ENCODE peak calls at places on chromosome 7, in four cellular contexts. J is colonic mucosa; X is astrocyte; V is CD8-positive, alpha-beta T cell. T is an unnamed sample. For H3K4me1 and H3K9me3, the result is how much of the 10 kb centered on the place peaks cover.

GRCh38 chr7:116582806-116583444 is 58.1 kb downstream of the CAV1 start:
- DNase-seq in X (peak), J (no peak), V (no peak), T (no peak)

GRCh38 chr7:27202741-27203134 is 2.8 kb upstream of the HOXA13 start:
- DNase-seq in V (no peak), X (no peak), J (peak), T (peak)

GRCh38 chr7:67618569-67619543 is 622.2 kb downstream of the TYW1 start:
- DNase-seq in J (no peak), V (no peak), X (no peak), T (no peak)

GRCh38 chr7:137462074-137462715 is 118.7 kb upstream of the PTN start:
- DNase-seq in X (peak), V (no peak), J (no peak), T (no peak)

GRCh38 chr7:94366827-94367226 is 27.9 kb upstream of the COL1A2 start:
- DNase-seq in X (no peak), J (no peak), V (no peak), T (no peak)

GRCh38 chr7:99514050-99514449 is 9.6 kb downstream of the ZKSCAN5 start:
- DNase-seq in X (no peak), J (no peak), V (no peak), T (no peak)

GRCh38 chr7:121608785-121609184 is 212.7 kb upstream of the FAM3C start:
- DNase-seq in V (no peak), J (no peak), X (no peak), T (no peak)

GRCh38 chr7:80231719-80232118 is 97.1 kb downstream of the GNAI1 start:
- DNase-seq in V (no peak), X (peak), J (no peak), T (no peak)

GRCh38 chr7:44149571-44150465 is 8.7 kb upstream of the MYL7 start:
- DNase-seq in J (no peak), V (no peak), X (no peak), T (no peak)

GRCh38 chr7:5382281-5383041 is 41.2 kb downstream of the TNRC18 start:
- DNase-seq in V (no peak), J (no peak), X (peak), T (no peak)

GRCh38 chr7:112022128-112022527 is 184.1 kb downstream of the DOCK4 start:
- DNase-seq in V (no peak), X (no peak), J (peak), T (no peak)

GRCh38 chr7:73985737-73986141 is 42.2 kb upstream of the ELN start:
- DNase-seq in J (no peak), V (no peak), X (no peak), T (no peak)

GRCh38 chr7:50792342-50793114 is 9.8 kb upstream of the GRB10 start:
- DNase-seq in V (no peak), X (peak), J (no peak), T (no peak)

GRCh38 chr7:101496017-101496416 is 133.1 kb downstream of the MYL10 start:
- DNase-seq in X (no peak), V (no peak), J (no peak), T (no peak)

GRCh38 chr7:130912086-130912909 is 178.3 kb upstream of the KLF14 start:
- DNase-seq in X (peak), V (no peak), J (no peak), T (no peak)

GRCh38 chr7:42337225-42337905 is 100.4 kb upstream of the GLI3 start:
- DNase-seq in V (no peak), J (no peak), X (no peak), T (no peak)

GRCh38 chr7:78020131-78020873 is 221.7 kb downstream of the PHTF2 start:
- DNase-seq in V (peak), J (peak), X (peak), T (peak)

GRCh38 chr7:82230826-82231581 is 212.6 kb downstream of the CACNA2D1 start:
- DNase-seq in V (no peak), J (no peak), X (no peak), T (no peak)

GRCh38 chr7:119572132-119572531 is 700.8 kb upstream of the KCND2 start:
- DNase-seq in X (no peak), V (no peak), J (no peak), T (no peak)

GRCh38 chr7:66143876-66144332 is 29.3 kb downstream of the CRCP start:
- DNase-seq in X (no peak), V (no peak), J (no peak), T (no peak)

GRCh38 chr7:143013473-143013872 is 13.5 kb downstream of the OR9A2 start:
- DNase-seq in V (no peak), J (no peak), X (no peak), T (no peak)

GRCh38 chr7:29278362-29279070 is 83.9 kb downstream of the CHN2 start:
- DNase-seq in V (no peak), X (no peak), J (no peak), T (no peak)

GRCh38 chr7:44213206-44213871 is 12.6 kb downstream of the YKT6 start:
- DNase-seq in V (no peak), X (no peak), J (no peak), T (no peak)

GRCh38 chr7:29853775-29854174 is 47.5 kb downstream of the WIPF3 start:
- DNase-seq in X (no peak), V (no peak), J (no peak), T (no peak)

GRCh38 chr7:16982640-16983103 is 100.9 kb upstream of the AGR3 start:
- DNase-seq in J (no peak), V (no peak), X (peak), T (no peak)

GRCh38 chr7:135917721-135918120 is 59.4 kb downstream of the MTPN start:
- DNase-seq in J (no peak), X (no peak), V (no peak), T (no peak)

GRCh38 chr7:73900286-73900685 is 39.3 kb downstream of the TMEM270 start:
- DNase-seq in X (no peak), V (no peak), J (no peak), T (no peak)

GRCh38 chr7:27605689-27606269 is 56.9 kb downstream of the HIBADH start:
- DNase-seq in X (peak), J (no peak), V (no peak), T (no peak)

GRCh38 chr7:92135490-92135889 is 1.2 kb upstream of the CYP51A1 start:
- DNase-seq in V (no peak), X (no peak), J (no peak), T (peak)

GRCh38 chr7:138032775-138033174 is 30.9 kb upstream of the CREB3L2 start:
- DNase-seq in V (no peak), X (peak), J (no peak), T (no peak)

DNA sequence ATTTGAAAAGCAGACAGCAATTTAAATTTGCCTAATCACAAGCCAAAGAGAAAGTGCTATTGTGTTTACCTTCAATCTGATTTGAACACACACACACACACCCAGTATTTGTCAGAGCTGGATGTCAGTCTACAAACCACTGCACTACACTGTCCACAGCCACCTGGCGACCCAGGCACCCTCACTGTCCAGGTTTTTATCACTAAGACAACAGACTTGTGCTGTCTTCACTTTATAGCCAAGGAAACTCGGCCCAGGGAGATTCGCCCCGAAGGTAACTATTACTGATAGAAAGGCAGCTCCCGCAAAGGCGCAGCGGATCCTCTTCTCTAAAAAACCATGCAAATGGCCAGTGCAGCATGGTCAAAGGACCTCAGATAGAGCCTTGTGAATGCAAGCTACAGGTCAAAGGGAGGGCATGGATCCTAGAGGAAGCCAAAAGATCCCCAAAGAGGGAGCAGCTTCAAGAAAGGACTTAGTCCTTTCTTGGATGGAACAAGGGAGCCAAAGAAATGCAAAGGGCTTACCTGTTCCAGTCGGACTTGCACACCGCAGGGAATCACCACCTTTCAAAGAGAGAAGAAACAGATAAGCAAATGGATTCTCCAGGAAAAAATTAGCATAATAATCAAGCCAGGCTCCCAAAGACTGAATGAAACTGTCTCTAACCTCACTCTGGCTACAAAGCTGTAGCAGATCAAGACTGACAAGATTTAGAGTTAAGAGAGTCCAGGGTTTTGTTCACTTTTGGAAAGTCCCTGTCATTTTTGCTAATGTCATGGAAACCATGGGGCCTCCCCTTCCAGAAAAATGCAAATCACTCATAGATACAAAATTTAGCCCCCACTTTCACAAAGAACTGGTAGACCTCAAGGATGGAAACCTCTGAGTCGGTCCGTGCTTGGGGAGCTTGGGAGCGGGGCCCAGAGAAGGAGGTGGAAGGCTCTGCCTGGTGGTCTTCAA is 101.1 kb downstream of the TNS3 start:
- DNase-seq in X (no peak), J (no peak), V (no peak), T (peak)
- H3K4me1 ChIP-seq in X (half or more), J (under half), V (under half), T (under half)

GRCh38 chr7:133773601-133774000 is 353.5 kb upstream of the LRGUK start:
- DNase-seq in J (no peak), V (no peak), X (no peak), T (no peak)
- H3K9me3 ChIP-seq in J (under half), V (under half), X (under half), T (under half)

GRCh38 chr7:155000795-155001194 is 2.1 kb downstream of the PAXIP1 start:
- DNase-seq in J (peak), X (no peak), V (no peak), T (no peak)
- TF ChIP-seq CTCF in J (no peak), X (no peak), V (no peak), T (no peak)

GRCh38 chr7:159115601-159116501 is 28.8 kb downstream of the VIPR2 start:
- DNase-seq in X (no peak), V (no peak), J (no peak), T (no peak)

GRCh38 chr7:159114981-159115380 is 29.7 kb downstream of the VIPR2 start:
- DNase-seq in J (no peak), X (no peak), V (no peak), T (no peak)

GRCh38 chr7:159113056-159113455 is 31.6 kb downstream of the VIPR2 start:
- DNase-seq in J (no peak), X (no peak), V (no peak), T (no peak)

GRCh38 chr7:159112136-159113011 is 32.3 kb downstream of the VIPR2 start:
- DNase-seq in X (no peak), V (peak), J (no peak), T (no peak)

GRCh38 chr7:159114096-159114495 is 30.6 kb downstream of the VIPR2 start:
- DNase-seq in X (no peak), V (no peak), J (no peak), T (no peak)
- H3K4me1 ChIP-seq in X (under half), V (under half), J (under half), T (under half)

GRCh38 chr7:9523579-9523978 is 1090.2 kb downstream of the NXPH1 start:
- DNase-seq in X (no peak), V (no peak), J (no peak), T (no peak)
- H3K9me3 ChIP-seq in X (under half), V (under half), J (under half), T (under half)

GRCh38 chr7:156766666-156767065 is 126.1 kb downstream of the RNF32 start:
- DNase-seq in J (no peak), V (no peak), X (no peak), T (no peak)

GRCh38 chr7:156765901-156766656 is 125.5 kb downstream of the RNF32 start:
- DNase-seq in J (no peak), X (no peak), V (no peak), T (no peak)

GRCh38 chr7:156764766-156765165 is 124.2 kb downstream of the RNF32 start:
- DNase-seq in X (no peak), V (no peak), J (no peak), T (no peak)

GRCh38 chr7:156759579-156760202 is 119.1 kb downstream of the RNF32 start:
- DNase-seq in X (no peak), V (no peak), J (no peak), T (no peak)

GRCh38 chr7:156764016-156764669 is 123.6 kb downstream of the RNF32 start:
- DNase-seq in V (no peak), J (peak), X (peak), T (peak)
- TF ChIP-seq CTCF in V (no peak), J (peak), X (peak), T (peak)

GRCh38 chr7:1055491-1056005 is 11.2 kb downstream of the GPR146 start:
- DNase-seq in X (no peak), V (no peak), J (no peak), T (no peak)

GRCh38 chr7:1054438-1055083 is 10.2 kb downstream of the GPR146 start:
- DNase-seq in V (no peak), X (no peak), J (no peak), T (no peak)

GRCh38 chr7:1053816-1054370 is 9.5 kb downstream of the GPR146 start:
- DNase-seq in X (no peak), V (no peak), J (no peak), T (no peak)

GRCh38 chr7:1056006-1056784 is 11.8 kb downstream of the GPR146 start:
- DNase-seq in V (no peak), J (no peak), X (no peak), T (no peak)

GRCh38 chr7:1055084-1055450 is 10.7 kb downstream of the GPR146 start:
- DNase-seq in J (peak), V (peak), X (no peak), T (peak)
- H3K4me1 ChIP-seq in J (under half), V (under half), X (under half), T (under half)

GRCh38 chr7:418636-419280 is 100.9 kb downstream of the PDGFA start:
- DNase-seq in V (no peak), J (no peak), X (no peak), T (no peak)
- H3K9me3 ChIP-seq in V (under half), J (under half), X (under half), T (under half)

GRCh38 chr7:47938574-47939165 is 9.6 kb downstream of the PKD1L1 start:
- DNase-seq in V (no peak), J (no peak), X (no peak), T (no peak)

GRCh38 chr7:47937065-47937687 is 11.1 kb downstream of the PKD1L1 start:
- DNase-seq in X (no peak), V (no peak), J (no peak), T (no peak)

GRCh38 chr7:47936323-47936722 is 11.9 kb downstream of the PKD1L1 start:
- DNase-seq in X (no peak), J (no peak), V (no peak), T (no peak)

GRCh38 chr7:47939425-47940036 is 8.7 kb downstream of the PKD1L1 start:
- DNase-seq in V (no peak), X (no peak), J (no peak), T (no peak)

DNA sequence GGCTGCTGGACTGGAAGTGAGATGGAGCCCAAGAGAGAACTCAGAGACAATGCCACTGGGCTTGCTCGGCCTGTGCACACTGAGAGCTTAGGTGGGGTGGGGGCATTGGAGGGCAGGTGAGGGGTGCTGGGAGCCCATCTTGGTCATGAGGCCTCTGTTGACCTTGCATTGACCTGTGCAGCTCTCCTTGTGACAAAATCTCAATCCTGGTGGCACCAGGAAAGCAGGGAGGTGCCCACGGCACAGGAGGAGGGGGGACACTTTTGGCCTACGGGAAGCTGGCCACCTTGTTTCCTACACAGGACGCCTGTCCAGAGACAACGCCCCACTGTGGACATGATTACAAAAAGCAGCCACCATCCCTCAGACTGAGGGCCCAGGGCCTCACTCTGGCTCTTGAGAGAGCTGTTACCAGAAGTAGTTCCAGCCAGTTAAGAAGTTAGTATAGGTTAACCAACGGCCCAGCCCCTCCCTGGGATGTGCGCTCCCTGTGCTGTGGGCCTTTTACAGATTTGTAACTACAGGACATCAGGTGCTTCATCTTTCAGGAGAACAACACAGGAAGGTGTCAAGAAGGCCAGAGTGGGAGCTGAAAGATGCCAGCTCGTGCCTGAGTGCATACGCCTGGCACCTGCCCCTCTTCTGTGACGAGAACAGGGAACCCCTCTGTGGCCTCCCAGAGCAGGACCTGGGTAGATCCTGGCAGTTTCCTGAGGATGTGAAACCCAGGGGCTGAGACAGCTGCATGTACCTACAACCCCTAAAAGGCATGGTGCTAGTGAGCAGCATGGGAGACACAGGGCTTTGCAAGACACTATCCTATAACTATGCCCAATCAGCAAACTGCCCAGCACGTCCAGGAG is 10.3 kb downstream of the PKD1L1 start:
- DNase-seq in X (no peak), J (no peak), V (no peak), T (no peak)
- TF ChIP-seq CTCF in X (no peak), J (no peak), V (no peak), T (no peak)

T was measured in prostate gland.